ENCODE peak calls at places on chromosomes 1 and 21, in six cellular contexts. M, G, Z, E, X and J are unnamed samples.

GRCh38 chr21:40466893-40467483 is 380.0 kb downstream of the DSCAM start:
- DNase-seq in G (no peak), Z (peak; percentile 1), X (no peak), E (peak; percentile 25), M (peak; percentile 13), J (no peak)

GRCh38 chr1:207886227-207886626 is 24.7 kb downstream of the CD34 start:
- DNase-seq in G (no peak), E (no peak), M (no peak), Z (no peak), X (no peak), J (no peak)

GRCh38 chr1:161506336-161507223 is 1.3 kb downstream of the FCGR2A start:
- DNase-seq in Z (peak; percentile 35), E (no peak), M (no peak), X (no peak), G (no peak), J (no peak)

GRCh38 chr1:179706339-179706941 is 36.7 kb upstream of the FAM163A start:
- DNase-seq in G (peak; percentile 36), E (peak; percentile 54), M (peak; percentile 68), X (peak; percentile 36), Z (peak; percentile 83), J (peak; percentile 74)

GRCh38 chr1:204469304-204469703 is 25.3 kb downstream of the PIK3C2B start:
- DNase-seq in Z (no peak), E (no peak), X (no peak), M (no peak), G (no peak), J (no peak)

GRCh38 chr1:164675342-164675904 is 116.4 kb downstream of the PBX1 start:
- DNase-seq in E (no peak), X (no peak), Z (no peak), G (no peak), M (peak; percentile 10), J (no peak)

GRCh38 chr1:23436520-23437354 is 12.2 kb upstream of the TCEA3 start:
- DNase-seq in X (no peak), Z (no peak), E (peak; percentile 95), M (peak; percentile 60), G (no peak), J (no peak)

GRCh38 chr1:18118078-18118477 is 10.5 kb downstream of the IGSF21 start:
- DNase-seq in E (no peak), X (no peak), Z (no peak), M (no peak), G (no peak), J (no peak)

GRCh38 chr1:22332795-22333499 is 118.7 kb upstream of the ZBTB40 start:
- DNase-seq in Z (no peak), E (no peak), M (no peak), G (no peak), X (no peak), J (no peak)

GRCh38 chr1:34924759-34925555 is 4.5 kb downstream of the DLGAP3 start:
- DNase-seq in G (peak; percentile 55), M (peak; percentile 71), E (peak; percentile 76), Z (peak; percentile 67), X (no peak), J (peak; percentile 92)

GRCh38 chr1:91555074-91555730 is 54.6 kb downstream of the CDC7 start:
- DNase-seq in Z (peak; percentile 53), E (no peak), G (no peak), X (no peak), M (no peak), J (no peak)
- TF ChIP-seq CTCF in Z (no peak), E (no peak), G (peak; percentile 56), X (peak; percentile 13), M (no peak), J (no peak)

GRCh38 chr1:14987829-14988603 is 165.5 kb upstream of the TMEM51 start:
- DNase-seq in M (no peak), E (no peak), X (no peak), G (peak; percentile 27), Z (peak; percentile 33), J (no peak)

GRCh38 chr1:14980801-14981200 is 172.7 kb upstream of the TMEM51 start:
- DNase-seq in Z (peak; percentile 51), E (no peak), G (peak; percentile 25), X (no peak), M (peak; percentile 5), J (no peak)

GRCh38 chr1:14988636-14989035 is 164.9 kb upstream of the TMEM51 start:
- DNase-seq in E (no peak), G (no peak), Z (no peak), X (no peak), M (no peak), J (no peak)

GRCh38 chr1:14982029-14982428 is 171.5 kb upstream of the TMEM51 start:
- DNase-seq in M (no peak), E (no peak), Z (no peak), X (no peak), G (no peak), J (no peak)

GRCh38 chr1:14983277-14983676 is 170.3 kb upstream of the TMEM51 start:
- DNase-seq in E (no peak), M (no peak), Z (no peak), G (no peak), X (no peak), J (no peak)
- TF ChIP-seq CTCF in E (no peak), M (peak; percentile 6), Z (no peak), G (no peak), X (no peak), J (no peak)

DNA sequence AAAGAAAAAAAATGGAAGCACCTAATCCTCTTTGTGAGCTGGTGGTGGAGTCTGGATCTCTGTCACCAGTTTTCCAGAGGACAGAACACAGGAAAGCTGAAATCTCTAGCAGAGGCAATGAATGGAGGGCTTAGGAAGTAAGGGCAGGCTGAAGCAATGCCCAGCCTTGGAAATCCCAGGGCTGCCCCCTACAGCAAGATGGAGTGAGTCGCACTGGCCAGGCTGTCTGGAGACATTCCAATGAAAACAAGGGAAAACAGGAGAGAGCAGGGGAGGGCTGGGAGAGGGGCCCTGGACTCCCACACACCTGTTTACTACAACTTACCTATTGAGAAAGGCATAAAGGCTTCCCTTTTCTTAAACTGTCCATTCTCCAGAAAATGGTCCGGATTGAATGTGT is 25.9 kb downstream of the CYP2J2 start:
- DNase-seq in E (no peak), M (no peak), X (no peak), Z (no peak), G (no peak), J (no peak)
- TF ChIP-seq CTCF in E (no peak), M (no peak), X (no peak), Z (no peak), G (no peak), J (no peak)

GRCh38 chr1:160354388-160354985 is 11.3 kb downstream of the NCSTN start:
- DNase-seq in M (peak; percentile 24), Z (peak; percentile 34), X (no peak), G (no peak), E (no peak), J (no peak)
- TF ChIP-seq CTCF in M (peak; percentile 11), Z (peak; percentile 65), X (peak; percentile 63), G (no peak), E (no peak), J (no peak)

DNA sequence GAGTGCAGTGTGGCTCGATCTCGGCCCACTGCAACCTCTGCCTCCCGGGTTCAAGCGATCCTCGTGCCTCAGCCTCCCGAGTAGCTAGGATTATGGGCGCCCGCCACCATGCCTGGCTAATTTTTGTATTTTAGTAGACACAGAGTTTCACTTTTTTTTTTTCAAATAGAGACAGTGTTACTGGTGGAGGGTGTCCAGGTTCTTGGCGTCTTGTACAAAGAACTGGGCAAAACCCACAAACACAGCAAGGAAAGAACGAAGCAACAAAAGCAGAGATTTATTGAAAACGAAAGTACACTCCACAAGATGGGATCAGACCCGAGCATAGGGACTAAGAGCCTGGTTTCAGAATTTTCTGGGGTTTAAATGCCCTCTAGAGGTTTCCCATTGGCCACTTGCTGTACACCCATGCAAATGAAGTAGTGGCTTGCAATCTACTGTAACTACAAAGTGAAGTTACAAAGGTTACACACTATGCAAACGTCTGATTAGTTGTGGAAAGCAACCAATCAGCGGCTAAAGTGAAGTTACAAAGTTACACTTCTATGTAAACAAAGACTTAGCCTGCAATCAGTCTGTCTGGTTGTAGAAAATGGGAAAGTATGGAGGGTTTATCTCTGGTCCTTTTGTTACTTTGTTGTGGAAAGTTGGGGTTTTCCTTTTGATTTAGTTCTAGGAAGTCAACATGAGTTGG is 199.1 kb downstream of the DYRK1A start:
- DNase-seq in G (no peak), Z (peak; percentile 21), E (no peak), X (no peak), M (no peak), J (no peak)
- TF ChIP-seq CTCF in G (no peak), Z (no peak), E (no peak), X (no peak), M (no peak), J (no peak)

DNA sequence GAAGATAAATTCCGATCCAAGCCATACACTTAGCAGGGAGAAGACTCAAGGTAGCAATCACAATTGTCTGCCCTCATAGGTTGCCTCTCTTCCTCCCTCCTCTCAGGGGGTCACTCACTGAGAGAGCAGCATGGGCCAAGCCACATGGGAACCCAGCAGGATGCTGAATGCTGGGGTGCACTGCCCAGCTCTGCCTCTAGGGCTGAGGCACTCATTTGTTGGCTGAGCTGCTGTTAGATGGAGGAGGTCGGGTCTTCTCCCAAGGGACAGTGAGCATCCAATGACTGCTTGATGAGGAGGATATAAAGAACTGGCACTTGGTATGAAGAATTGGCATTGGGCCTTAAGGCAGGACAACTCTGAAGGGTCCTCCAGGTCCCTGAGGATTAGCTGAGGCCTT is 418.8 kb downstream of the SIPA1L2 start:
- DNase-seq in G (no peak), E (no peak), M (peak; percentile 27), X (no peak), Z (no peak), J (no peak)
- TF ChIP-seq CTCF in G (no peak), E (no peak), M (no peak), X (peak; percentile 50), Z (peak; percentile 44), J (peak; percentile 56)

GRCh38 chr1:156176610-156177210 is 17.2 kb upstream of the SLC25A44 start:
- DNase-seq in Z (no peak), E (no peak), M (no peak), G (no peak), X (no peak), J (no peak)
- TF ChIP-seq CTCF in Z (no peak), E (no peak), M (no peak), G (no peak), X (no peak), J (no peak)

GRCh38 chr1:19400875-19401854 is 84.2 kb downstream of the CAPZB start:
- DNase-seq in G (no peak), E (no peak), M (no peak), Z (no peak), X (no peak), J (no peak)
- TF ChIP-seq CTCF in G (no peak), E (no peak), M (no peak), Z (no peak), X (no peak), J (no peak)